ENCODE peak calls at places on chromosome 10, in five cellular contexts. R, Q, A, H and P are unnamed samples.
A peak's percentile ranks its signal among the peaks of the same experiment; 100 is the strongest.

GRCh38 chr10:17599089-17599488 is 18.1 kb downstream of the HACD1 start:
- DNase-seq in R (no peak), Q (no peak), A (no peak), H (peak; percentile 11), P (no peak)

GRCh38 chr10:24974978-24975377 is 22.6 kb upstream of the PRTFDC1 start:
- DNase-seq in R (no peak), Q (no peak), A (no peak), H (no peak), P (peak; percentile 67)

GRCh38 chr10:76072384-76072783 is 641.0 kb downstream of the LRMDA start:
- DNase-seq in R (no peak), Q (no peak), A (no peak), H (no peak), P (no peak)

GRCh38 chr10:123783296-123783695 is 108.3 kb downstream of the CPXM2 start:
- DNase-seq in R (no peak), Q (no peak), A (no peak), H (no peak), P (no peak)

GRCh38 chr10:22500567-22501369 is 155.5 kb downstream of the SPAG6 start:
- DNase-seq in R (no peak), Q (no peak), A (no peak), H (no peak), P (no peak)

GRCh38 chr10:31652038-31652437 is 276.6 kb downstream of the ARHGAP12 start:
- DNase-seq in R (no peak), Q (no peak), A (no peak), H (no peak), P (no peak)

GRCh38 chr10:101612872-101613271 is 24.8 kb downstream of the DPCD start:
- DNase-seq in R (no peak), Q (no peak), A (no peak), H (no peak), P (no peak)

GRCh38 chr10:121692626-121693025 is 94.4 kb upstream of the FGFR2 start:
- DNase-seq in R (no peak), Q (no peak), A (no peak), H (no peak), P (no peak)

GRCh38 chr10:113369185-113369785 is 183.6 kb upstream of the HABP2 start:
- DNase-seq in R (no peak), Q (no peak), A (no peak), H (no peak), P (no peak)

GRCh38 chr10:73889014-73889413 is 14.7 kb upstream of the CAMK2G start:
- DNase-seq in R (peak; percentile 80), Q (no peak), A (peak; percentile 30), H (no peak), P (no peak)

GRCh38 chr10:93806882-93807281 is 49.1 kb downstream of the LGI1 start:
- DNase-seq in R (no peak), Q (no peak), A (no peak), H (no peak), P (no peak)

GRCh38 chr10:24277771-24278518 is 69.0 kb downstream of the KIAA1217 start:
- DNase-seq in R (no peak), Q (no peak), A (no peak), H (no peak), P (no peak)

GRCh38 chr10:92239600-92240288 is 51.1 kb downstream of the CPEB3 start:
- DNase-seq in R (no peak), Q (peak; percentile 18), A (peak; percentile 64), H (peak; percentile 31), P (no peak)

GRCh38 chr10:104251443-104251842 is 3.2 kb upstream of the GSTO1 start:
- DNase-seq in R (no peak), Q (no peak), A (no peak), H (no peak), P (no peak)

GRCh38 chr10:22433875-22434274 is 88.6 kb downstream of the SPAG6 start:
- DNase-seq in R (no peak), Q (no peak), A (no peak), H (no peak), P (peak; percentile 48)

GRCh38 chr10:31769564-31769963 is 159.1 kb downstream of the ARHGAP12 start:
- DNase-seq in R (no peak), Q (no peak), A (no peak), H (no peak), P (no peak)

GRCh38 chr10:99768430-99769011 is 13.9 kb upstream of the ABCC2 start:
- DNase-seq in R (no peak), Q (no peak), A (no peak), H (no peak), P (no peak)

GRCh38 chr10:348456-348855 is 213.2 kb downstream of the ZMYND11 start:
- DNase-seq in R (no peak), Q (no peak), A (no peak), H (no peak), P (no peak)

GRCh38 chr10:7902413-7902812 is 84.1 kb downstream of the TAF3 start:
- DNase-seq in R (no peak), Q (no peak), A (no peak), H (no peak), P (no peak)

GRCh38 chr10:24748214-24748613 is 24.5 kb upstream of the ARHGAP21 start:
- DNase-seq in R (no peak), Q (no peak), A (no peak), H (no peak), P (no peak)

GRCh38 chr10:13659887-13660544 is 73.3 kb downstream of the PRPF18 start:
- DNase-seq in R (no peak), Q (peak; percentile 66), A (peak; percentile 86), H (peak; percentile 1), P (peak; percentile 15)

GRCh38 chr10:117804470-117805011 is 242.2 kb downstream of the RAB11FIP2 start:
- DNase-seq in R (no peak), Q (no peak), A (no peak), H (no peak), P (no peak)

GRCh38 chr10:8060704-8061121 is 6.2 kb downstream of the GATA3 start:
- DNase-seq in R (no peak), Q (no peak), A (no peak), H (no peak), P (no peak)

GRCh38 chr10:34434119-34434594 is 380.9 kb downstream of the PARD3 start:
- DNase-seq in R (no peak), Q (no peak), A (no peak), H (no peak), P (peak; percentile 31)

GRCh38 chr10:76553231-76553630 is 1084.4 kb downstream of the KCNMA1 start:
- DNase-seq in R (no peak), Q (no peak), A (no peak), H (no peak), P (peak; percentile 35)

GRCh38 chr10:85794553-85794952 is 572.0 kb downstream of the GRID1 start:
- DNase-seq in R (no peak), Q (no peak), A (no peak), H (no peak), P (no peak)

GRCh38 chr10:128077155-128077875 is 48.9 kb downstream of the MKI67 start:
- DNase-seq in R (no peak), Q (no peak), A (no peak), H (no peak), P (no peak)

GRCh38 chr10:52951819-52952218 is 179.2 kb upstream of the MBL2 start:
- DNase-seq in R (no peak), Q (no peak), A (peak; percentile 65), H (no peak), P (no peak)

GRCh38 chr10:62851449-62851848 is 35.3 kb upstream of the EGR2 start:
- DNase-seq in R (no peak), Q (no peak), A (no peak), H (no peak), P (no peak)

GRCh38 chr10:8583096-8583495 is 528.6 kb downstream of the GATA3 start:
- DNase-seq in R (no peak), Q (no peak), A (no peak), H (no peak), P (no peak)

GRCh38 chr10:96758423-96758822 is 38.1 kb upstream of the PIK3AP1 start:
- DNase-seq in R (no peak), Q (no peak), A (peak; percentile 34), H (no peak), P (no peak)

GRCh38 chr10:6048281-6049030 is 13.7 kb downstream of the IL2RA start:
- DNase-seq in R (no peak), Q (no peak), A (no peak), H (no peak), P (no peak)

GRCh38 chr10:11237571-11237970 is 219.9 kb downstream of the CELF2 start:
- DNase-seq in R (no peak), Q (no peak), A (no peak), H (no peak), P (no peak)

GRCh38 chr10:61942997-61943457 is 41.5 kb downstream of the ARID5B start:
- DNase-seq in R (no peak), Q (no peak), A (no peak), H (no peak), P (no peak)

GRCh38 chr10:77636286-77636966 is 1.2 kb downstream of the KCNMA1 start:
- DNase-seq in R (peak; percentile 29), Q (no peak), A (peak; percentile 37), H (no peak), P (no peak)

GRCh38 chr10:13844651-13845050 is 257.9 kb downstream of the PRPF18 start:
- DNase-seq in R (no peak), Q (no peak), A (no peak), H (no peak), P (no peak)

GRCh38 chr10:62738916-62739315 is 65.6 kb upstream of the ADO start:
- DNase-seq in R (no peak), Q (no peak), A (no peak), H (no peak), P (no peak)